ENCODE peak calls at places on chromosomes 16 and 17, in five cellular contexts. O is uterus, C is tibial artery, J is tibial nerve, K is kidney epithelial cell. N is an unnamed sample.
A peak's percentile ranks its signal among the peaks of the same experiment; 100 is the strongest.

GRCh38 chr17:45225964-45226530 is 4.4 kb downstream of the FMNL1 start:
- DNase-seq in O (no peak), C (peak; percentile 85), J (peak; percentile 38), K (no peak), N (no peak)

GRCh38 chr16:85750827-85751641 is at the start of gene C16orf74:
- DNase-seq in O (peak; percentile 26), C (no peak), J (no peak), K (no peak), N (no peak)

GRCh38 chr17:13995856-13996635 is 73.3 kb upstream of the COX10 start:
- DNase-seq in O (no peak), C (no peak), J (no peak), K (no peak), N (no peak)

GRCh38 chr17:50560185-50560824 is at the start of gene CACNA1G:
- DNase-seq in O (peak; percentile 95), C (peak; percentile 95), J (peak; percentile 85), K (peak; percentile 29), N (no peak)

GRCh38 chr17:76441681-76442340 is 11.1 kb downstream of the UBE2O start:
- DNase-seq in O (no peak), C (no peak), J (no peak), K (no peak), N (no peak)

GRCh38 chr16:15888072-15888976 is at the start of gene CEP20:
- DNase-seq in O (peak; percentile 99), C (peak; percentile 100), J (peak; percentile 100), K (peak; percentile 96), N (peak; percentile 91)

GRCh38 chr16:26762596-26762995 is 304.1 kb upstream of the C16orf82 start:
- DNase-seq in O (no peak), C (no peak), J (no peak), K (no peak), N (no peak)

GRCh38 chr17:62149961-62150360 is 84.9 kb upstream of the MED13 start:
- DNase-seq in O (no peak), C (no peak), J (no peak), K (no peak), N (no peak)

GRCh38 chr16:30173054-30173453 is 10.3 kb upstream of the CORO1A start:
- DNase-seq in O (no peak), C (no peak), J (no peak), K (no peak), N (no peak)

GRCh38 chr16:84233748-84234147 is 6.1 kb downstream of the KCNG4 start:
- DNase-seq in O (no peak), C (no peak), J (no peak), K (no peak), N (no peak)

GRCh38 chr16:87580855-87581261 is 21.4 kb upstream of the JPH3 start:
- DNase-seq in O (no peak), C (no peak), J (no peak), K (peak; percentile 68), N (no peak)

GRCh38 chr17:1726626-1727257 is 2.2 kb downstream of the WDR81 start:
- DNase-seq in O (no peak), C (no peak), J (no peak), K (no peak), N (no peak)

GRCh38 chr16:53055603-53056527 is 1.1 kb downstream of the CHD9 start:
- DNase-seq in O (peak; percentile 43), C (no peak), J (no peak), K (no peak), N (no peak)

GRCh38 chr17:4944163-4944553 is 4.1 kb downstream of the RNF167 start:
- DNase-seq in O (no peak), C (no peak), J (no peak), K (no peak), N (no peak)

GRCh38 chr16:51982715-51983680 is 563.9 kb downstream of the TOX3 start:
- DNase-seq in O (peak; percentile 19), C (no peak), J (no peak), K (peak; percentile 26), N (peak; percentile 37)

GRCh38 chr17:11144358-11145233 is 96.4 kb upstream of the SHISA6 start:
- DNase-seq in O (no peak), C (no peak), J (no peak), K (peak; percentile 1), N (no peak)

GRCh38 chr17:50931003-50931878 is 65.1 kb upstream of the TOB1 start:
- DNase-seq in O (peak; percentile 83), C (peak; percentile 96), J (peak; percentile 73), K (no peak), N (no peak)

GRCh38 chr16:74850027-74850426 is 75.4 kb upstream of the FA2H start:
- DNase-seq in O (no peak), C (no peak), J (no peak), K (no peak), N (no peak)

GRCh38 chr17:35769895-35770486 is 9.3 kb downstream of the C17orf50 start:
- DNase-seq in O (no peak), C (no peak), J (no peak), K (no peak), N (no peak)
- TF ChIP-seq CTCF in O (no peak), C (no peak), J (no peak), K (peak; percentile 20), N (peak; percentile 1)

GRCh38 chr16:88716201-88716600 is 9.9 kb downstream of the CTU2 start:
- DNase-seq in O (no peak), C (no peak), J (no peak), K (no peak), N (no peak)
- H3K4me3 ChIP-seq in O (no peak overlapping the region), C (no peak overlapping the region), J (no peak overlapping the region), K (no peak overlapping the region), N (no peak overlapping the region)

GRCh38 chr17:17698869-17699351 is 17.7 kb downstream of the RAI1 start:
- DNase-seq in O (peak; percentile 59), C (no peak), J (no peak), K (no peak), N (no peak)
- TF ChIP-seq CTCF in O (no peak), C (no peak), J (no peak), K (no peak), N (no peak)

GRCh38 chr17:78865682-78866390 is 25.2 kb upstream of the USP36 start:
- DNase-seq in O (peak; percentile 86), C (peak; percentile 93), J (peak; percentile 81), K (no peak), N (no peak)
- H3K4me3 ChIP-seq in O (no peak overlapping the region), C (no peak overlapping the region), J (no peak overlapping the region), K (no peak overlapping the region), N (no peak overlapping the region)

GRCh38 chr17:72421128-72422092 is 300.6 kb downstream of the SOX9 start:
- DNase-seq in O (no peak), C (no peak), J (no peak), K (peak; percentile 99), N (peak; percentile 80)

GRCh38 chr17:72420775-72421127 is 299.9 kb downstream of the SOX9 start:
- DNase-seq in O (no peak), C (no peak), J (no peak), K (no peak), N (no peak)

GRCh38 chr17:72417627-72418026 is 296.8 kb downstream of the SOX9 start:
- DNase-seq in O (no peak), C (no peak), J (no peak), K (no peak), N (no peak)

GRCh38 chr17:72422204-72422504 is 301.3 kb downstream of the SOX9 start:
- DNase-seq in O (no peak), C (no peak), J (no peak), K (no peak), N (no peak)

DNA sequence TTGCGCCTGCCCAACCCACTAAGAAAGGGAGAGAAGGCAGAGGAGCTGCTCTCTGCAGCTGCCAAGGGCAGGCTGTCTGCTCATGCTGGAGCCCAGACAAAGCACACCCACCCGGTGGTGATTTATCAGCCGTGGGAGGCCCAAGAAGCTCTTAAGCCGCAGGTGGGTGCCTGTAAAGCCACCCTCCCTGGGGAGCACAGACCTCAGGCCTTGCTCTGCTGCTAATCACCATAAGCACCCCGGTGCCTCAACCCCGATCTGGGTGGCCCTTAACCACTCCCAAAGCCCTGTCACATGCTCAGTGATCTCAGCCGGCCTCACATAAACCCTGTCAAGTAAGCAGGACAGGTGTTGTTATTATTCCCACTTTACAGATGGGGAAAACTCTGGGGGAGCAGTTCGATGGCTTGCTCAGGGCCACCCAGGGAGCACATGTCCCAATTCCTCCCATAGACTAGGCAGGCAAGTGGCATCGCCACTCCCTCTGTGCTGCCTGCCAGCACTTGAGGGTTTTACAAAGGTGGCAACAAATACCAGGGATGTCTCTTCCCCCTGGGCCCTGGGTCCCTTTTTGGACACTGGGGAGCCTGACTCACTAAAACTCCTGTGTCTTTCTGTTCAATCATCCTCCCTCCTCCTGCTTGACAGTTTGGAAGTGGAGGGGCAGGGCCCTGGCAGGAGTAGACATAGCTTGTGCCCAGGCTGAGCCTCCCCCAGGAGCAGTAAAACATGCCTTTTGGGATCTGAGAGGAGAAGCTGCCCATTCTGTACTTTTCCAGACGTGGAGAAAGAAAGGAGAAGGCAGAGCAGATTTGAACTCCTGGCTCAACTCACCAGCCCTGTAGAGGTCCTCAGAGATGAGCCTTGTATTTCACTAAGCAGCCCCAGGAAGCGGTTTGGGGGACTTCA is 299.3 kb downstream of the SOX9 start:
- DNase-seq in O (peak; percentile 21), C (no peak), J (peak; percentile 27), K (peak; percentile 72), N (no peak)
- TF ChIP-seq CTCF in O (no peak), C (no peak), J (no peak), K (no peak), N (no peak)

GRCh38 chr17:49216482-49216881 is 6.0 kb downstream of the ABI3 start:
- DNase-seq in O (no peak), C (no peak), J (no peak), K (no peak), N (no peak)

GRCh38 chr17:49213399-49213798 is 2.9 kb downstream of the ABI3 start:
- DNase-seq in O (no peak), C (no peak), J (no peak), K (no peak), N (no peak)

GRCh38 chr17:49214665-49215360 is 4.3 kb downstream of the ABI3 start:
- DNase-seq in O (no peak), C (no peak), J (no peak), K (no peak), N (no peak)

GRCh38 chr17:49216953-49217650 is 6.6 kb downstream of the ABI3 start:
- DNase-seq in O (no peak), C (no peak), J (peak; percentile 30), K (no peak), N (no peak)

GRCh38 chr17:49213803-49214202 is 3.3 kb downstream of the ABI3 start:
- DNase-seq in O (no peak), C (no peak), J (no peak), K (no peak), N (no peak)
- H3K4me3 ChIP-seq in O (no peak overlapping the region), C (no peak overlapping the region), J (no peak overlapping the region), K (no peak overlapping the region), N (no peak overlapping the region)

N was measured in AG04449.